ENCODE peak calls at places on chromosomes 16 and 17, in eight cellular contexts. R is activated CD4-positive, CD25-positive, alpha-beta regulatory T cell; N is HEK293T; Z is NCI-H2081; L is DMS153; B is hypothalamus; C is WTC11; G is LHCN-M2. D is an unnamed sample.

GRCh38 chr17:74832421-74832820 is 27.3 kb downstream of the GRIN2C start:
- DNase-seq in Z (no peak), N (no peak), G (no peak), L (no peak), R (no peak), B (no peak), C (no peak), D (no peak)

GRCh38 chr16:81573533-81573932 is 128.9 kb downstream of the CMIP start:
- DNase-seq in L (no peak), Z (no peak), R (no peak), N (no peak), G (no peak), B (no peak), C (no peak), D (no peak)

GRCh38 chr17:6913608-6914443 is 82.0 kb upstream of the ALOX12 start:
- DNase-seq in B (peak; percentile 31), N (peak; percentile 82), C (peak; percentile 85), R (peak; percentile 52), G (peak; percentile 63), Z (peak; percentile 17), L (no peak), D (peak; percentile 8)

GRCh38 chr17:74211141-74211928 is 2.0 kb upstream of the TTYH2 start:
- DNase-seq in L (no peak), B (no peak), G (peak; percentile 10), Z (no peak), C (peak; percentile 56), R (no peak), N (no peak), D (no peak)

GRCh38 chr16:27109666-27110523 is 43.2 kb downstream of the C16orf82 start:
- DNase-seq in G (peak; percentile 41), R (peak; percentile 74), N (peak; percentile 89), B (peak; percentile 26), C (peak; percentile 93), Z (peak; percentile 22), L (peak; percentile 34), D (no peak)

GRCh38 chr17:3685174-3685812 is 10.7 kb downstream of the P2RX5 start:
- DNase-seq in L (no peak), Z (no peak), B (no peak), N (no peak), G (no peak), C (no peak), R (no peak), D (no peak)

GRCh38 chr16:20811889-20812439 is 5.6 kb downstream of the REXO5 start:
- DNase-seq in G (no peak), Z (no peak), L (no peak), C (no peak), R (no peak), B (no peak), N (no peak), D (no peak)

GRCh38 chr17:43900183-43900857 is 7.0 kb downstream of the MPP2 start:
- DNase-seq in B (peak; percentile 68), Z (peak; percentile 88), G (peak; percentile 71), L (peak; percentile 51), C (peak; percentile 93), R (peak; percentile 44), N (peak; percentile 96), D (peak; percentile 63)

GRCh38 chr16:89599451-89599858 is 14.0 kb upstream of the DPEP1 start:
- DNase-seq in L (peak; percentile 41), N (peak; percentile 47), R (no peak), B (no peak), C (peak; percentile 87), Z (no peak), G (peak; percentile 41), D (no peak)

GRCh38 chr17:82314012-82314720 is 3.2 kb downstream of the CD7 start:
- DNase-seq in G (no peak), N (no peak), C (no peak), Z (no peak), B (no peak), R (no peak), L (no peak), D (no peak)

GRCh38 chr17:8109669-8110455 is 8.5 kb downstream of the ALOXE3 start:
- DNase-seq in L (no peak), G (no peak), R (peak; percentile 57), Z (peak; percentile 37), N (peak; percentile 79), B (no peak), C (peak; percentile 90), D (no peak)

GRCh38 chr17:38605852-38606645 is at the start of gene SRCIN1:
- DNase-seq in C (peak; percentile 74), B (peak; percentile 40), G (no peak), L (no peak), N (peak; percentile 74), R (peak; percentile 10), Z (peak; percentile 68), D (no peak)